ENCODE peak calls at places on chromosomes 12 and 14, in ten cellular contexts. V is aorta; H is non-pigmented ciliary epithelial cell; K is central memory CD4-positive, alpha-beta T cell; E is putamen; Y is stimulated activated CD8-positive, alpha-beta memory T cell treated with anti-CD3 and anti-CD28 coated beads, Interleukin-15, amount 100 ng/mL, for 24 hours; T is amniotic stem cell; J is lower leg skin; M is HFF-Myc; P is heart right ventricle. A is an unnamed sample.
A peak's percentile ranks its signal among the peaks of the same experiment; 100 is the strongest.

GRCh38 chr12:120688527-120689071 is 1.6 kb downstream of the MLEC start:
- DNase-seq in V (no peak), H (no peak), K (no peak), E (no peak), Y (no peak), T (no peak), J (no peak), M (no peak), P (no peak), A (no peak)

GRCh38 chr14:90105756-90106155 is 44.0 kb downstream of the KCNK13 start:
- DNase-seq in V (no peak), H (no peak), K (no peak), E (no peak), Y (no peak), T (no peak), J (no peak), M (no peak), P (peak; percentile 44), A (no peak)

GRCh38 chr14:104602315-104602932 is 2.1 kb downstream of the TMEM179 start:
- DNase-seq in V (no peak), H (no peak), K (no peak), E (no peak), Y (no peak), T (no peak), J (no peak), M (no peak), P (no peak), A (no peak)

GRCh38 chr14:100640481-100641273 is 53.5 kb upstream of the BEGAIN start:
- DNase-seq in V (no peak), H (peak; percentile 42), K (peak; percentile 76), E (no peak), Y (peak; percentile 31), T (no peak), J (no peak), M (no peak), P (no peak), A (peak; percentile 41)

GRCh38 chr14:99015833-99016232 is 256.2 kb downstream of the BCL11B start:
- DNase-seq in V (no peak), H (no peak), K (no peak), E (no peak), Y (no peak), T (no peak), J (no peak), M (no peak), P (no peak), A (no peak)

GRCh38 chr14:39060818-39061437 is 42.1 kb downstream of the SEC23A start:
- DNase-seq in V (no peak), H (no peak), K (no peak), E (no peak), Y (no peak), T (no peak), J (no peak), M (no peak), P (no peak), A (peak; percentile 13)

GRCh38 chr12:122137229-122137628 is 36.8 kb downstream of the IL31 start:
- DNase-seq in V (no peak), H (no peak), K (no peak), E (no peak), Y (no peak), T (no peak), J (no peak), M (no peak), P (no peak), A (no peak)

GRCh38 chr14:103543721-103544626 is 15.0 kb downstream of the TRMT61A start:
- DNase-seq in V (peak; percentile 81), H (no peak), K (no peak), E (peak; percentile 89), Y (no peak), T (no peak), J (no peak), M (no peak), P (peak; percentile 65), A (no peak)

GRCh38 chr14:39372656-39373055 is 59.6 kb downstream of the FBXO33 start:
- DNase-seq in V (no peak), H (peak; percentile 8), K (no peak), E (no peak), Y (no peak), T (no peak), J (no peak), M (no peak), P (no peak), A (no peak)

GRCh38 chr12:16346931-16347330 is 514 bp upstream of the MGST1 start:
- DNase-seq in V (no peak), H (no peak), K (no peak), E (no peak), Y (no peak), T (no peak), J (no peak), M (no peak), P (no peak), A (no peak)

GRCh38 chr14:104361101-104361591 is 218.4 kb upstream of the C14orf180 start:
- DNase-seq in V (peak; percentile 59), H (no peak), K (no peak), E (no peak), Y (no peak), T (no peak), J (no peak), M (no peak), P (no peak), A (no peak)

GRCh38 chr12:99250091-99250490 is 397.5 kb upstream of the GARIN6 start:
- DNase-seq in V (no peak), H (no peak), K (no peak), E (no peak), Y (no peak), T (no peak), J (no peak), M (no peak), P (no peak), A (no peak)

GRCh38 chr12:23827353-23827752 is 122.1 kb downstream of the SOX5 start:
- DNase-seq in V (no peak), H (no peak), K (no peak), E (no peak), Y (no peak), T (no peak), J (no peak), M (no peak), P (no peak), A (no peak)

GRCh38 chr12:15732341-15733061 is 56.7 kb downstream of the EPS8 start:
- DNase-seq in V (no peak), H (no peak), K (no peak), E (no peak), Y (no peak), T (no peak), J (no peak), M (no peak), P (no peak), A (no peak)

GRCh38 chr12:54378791-54379400 is 5.6 kb downstream of the ZNF385A start:
- DNase-seq in V (peak; percentile 92), H (no peak), K (no peak), E (no peak), Y (no peak), T (no peak), J (no peak), M (no peak), P (peak; percentile 83), A (no peak)

GRCh38 chr14:36619853-36620252 is 37.4 kb upstream of the NKX2-8 start:
- DNase-seq in V (no peak), H (no peak), K (no peak), E (no peak), Y (no peak), T (no peak), J (no peak), M (no peak), P (no peak), A (no peak)

GRCh38 chr12:120468271-120468845 is 1.2 kb downstream of the SRSF9 start:
- DNase-seq in V (peak; percentile 78), H (no peak), K (no peak), E (no peak), Y (no peak), T (no peak), J (no peak), M (no peak), P (peak; percentile 17), A (peak; percentile 29)

GRCh38 chr12:80553316-80553715 is 109.3 kb downstream of the PTPRQ start:
- DNase-seq in V (no peak), H (peak; percentile 77), K (no peak), E (no peak), Y (no peak), T (peak; percentile 72), J (no peak), M (peak; percentile 73), P (no peak), A (no peak)

GRCh38 chr12:24738436-24738835 is 210.5 kb downstream of the BCAT1 start:
- DNase-seq in V (no peak), H (no peak), K (no peak), E (no peak), Y (no peak), T (no peak), J (no peak), M (no peak), P (no peak), A (no peak)

GRCh38 chr14:100282766-100283419 is 23.4 kb downstream of the SLC25A29 start:
- DNase-seq in V (peak; percentile 47), H (no peak), K (no peak), E (no peak), Y (no peak), T (no peak), J (no peak), M (no peak), P (no peak), A (no peak)

GRCh38 chr12:57196956-57197355 is 19.6 kb upstream of the NXPH4 start:
- DNase-seq in V (no peak), H (no peak), K (no peak), E (no peak), Y (no peak), T (no peak), J (no peak), M (no peak), P (no peak), A (no peak)

GRCh38 chr12:64633940-64634337 is 23.6 kb downstream of the RASSF3 start:
- DNase-seq in V (peak; percentile 87), H (no peak), K (no peak), E (no peak), Y (no peak), T (no peak), J (no peak), M (no peak), P (peak; percentile 53), A (no peak)